ENCODE peak calls at places on chromosomes 1 and 21, in six cellular contexts. One of them, this sample, is unnamed.

GRCh38 chr1:24112381-24113169 is 640 bp upstream of the MYOM3 start:
- DNase-seq in neuronal stem cell: no peak
- DNase-seq in H1: peak
- DNase-seq in mesenchymal stem cell: peak
- DNase-seq in IMR-90: peak
- DNase-seq in trophoblast cell: peak
- DNase-seq in this sample: peak

GRCh38 chr21:20343186-20343585 is 655.0 kb upstream of the NCAM2 start:
- DNase-seq in neuronal stem cell: no peak
- DNase-seq in H1: no peak
- DNase-seq in trophoblast cell: no peak
- DNase-seq in mesenchymal stem cell: no peak
- DNase-seq in IMR-90: no peak
- DNase-seq in this sample: no peak

GRCh38 chr1:171984262-171984661 is 143.0 kb downstream of the DNM3 start:
- DNase-seq in IMR-90: no peak
- DNase-seq in neuronal stem cell: no peak
- DNase-seq in trophoblast cell: no peak
- DNase-seq in mesenchymal stem cell: no peak
- DNase-seq in H1: no peak
- DNase-seq in this sample: no peak

GRCh38 chr1:214155987-214156567 is 124.9 kb upstream of the SMYD2 start:
- DNase-seq in trophoblast cell: no peak
- DNase-seq in H1: no peak
- DNase-seq in neuronal stem cell: no peak
- DNase-seq in IMR-90: no peak
- DNase-seq in mesenchymal stem cell: no peak
- DNase-seq in this sample: no peak

GRCh38 chr1:94741510-94741909 is 78.6 kb upstream of the SLC44A3 start:
- DNase-seq in neuronal stem cell: no peak
- DNase-seq in H1: no peak
- DNase-seq in mesenchymal stem cell: no peak
- DNase-seq in IMR-90: no peak
- DNase-seq in trophoblast cell: no peak
- DNase-seq in this sample: no peak

GRCh38 chr1:119635801-119636390 is 12.2 kb downstream of the ZNF697 start:
- DNase-seq in mesenchymal stem cell: peak
- DNase-seq in trophoblast cell: peak
- DNase-seq in IMR-90: peak
- DNase-seq in H1: no peak
- DNase-seq in neuronal stem cell: no peak
- DNase-seq in this sample: no peak

GRCh38 chr1:181816608-181817007 is 244.9 kb downstream of the ZNF648 start:
- DNase-seq in trophoblast cell: no peak
- DNase-seq in mesenchymal stem cell: no peak
- DNase-seq in neuronal stem cell: no peak
- DNase-seq in H1: no peak
- DNase-seq in IMR-90: no peak
- DNase-seq in this sample: no peak

GRCh38 chr1:34985063-34985770 is at the start of gene TMEM35B:
- DNase-seq in neuronal stem cell: peak
- DNase-seq in IMR-90: peak
- DNase-seq in H1: no peak
- DNase-seq in trophoblast cell: peak
- DNase-seq in mesenchymal stem cell: peak
- DNase-seq in this sample: peak

GRCh38 chr1:12276225-12276624 is 46.4 kb downstream of the VPS13D start:
- DNase-seq in trophoblast cell: peak
- DNase-seq in mesenchymal stem cell: peak
- DNase-seq in IMR-90: peak
- DNase-seq in neuronal stem cell: peak
- DNase-seq in H1: peak
- DNase-seq in this sample: peak

GRCh38 chr1:201311356-201312011 is 28.2 kb downstream of the PKP1 start:
- DNase-seq in IMR-90: no peak
- DNase-seq in neuronal stem cell: no peak
- DNase-seq in H1: no peak
- DNase-seq in trophoblast cell: peak
- DNase-seq in mesenchymal stem cell: no peak
- DNase-seq in this sample: no peak

GRCh38 chr1:9718006-9718680 is 66.6 kb downstream of the PIK3CD start:
- DNase-seq in trophoblast cell: no peak
- DNase-seq in neuronal stem cell: no peak
- DNase-seq in IMR-90: no peak
- DNase-seq in H1: no peak
- DNase-seq in mesenchymal stem cell: no peak
- DNase-seq in this sample: no peak

GRCh38 chr1:167675440-167675839 is 45.4 kb downstream of the RCSD1 start:
- DNase-seq in IMR-90: no peak
- DNase-seq in mesenchymal stem cell: no peak
- DNase-seq in neuronal stem cell: no peak
- DNase-seq in trophoblast cell: no peak
- DNase-seq in H1: no peak
- DNase-seq in this sample: no peak

GRCh38 chr1:109239580-109240068 is 9.7 kb upstream of the CELSR2 start:
- DNase-seq in trophoblast cell: peak
- DNase-seq in H1: peak
- DNase-seq in mesenchymal stem cell: peak
- DNase-seq in neuronal stem cell: no peak
- DNase-seq in IMR-90: peak
- DNase-seq in this sample: peak

GRCh38 chr1:209674957-209675566 is at the start of gene G0S2:
- DNase-seq in IMR-90: peak
- DNase-seq in trophoblast cell: peak
- DNase-seq in neuronal stem cell: peak
- DNase-seq in H1: no peak
- DNase-seq in mesenchymal stem cell: peak
- DNase-seq in this sample: peak

GRCh38 chr1:90710579-90711536 is 6.2 kb downstream of the BARHL2 start:
- DNase-seq in trophoblast cell: no peak
- DNase-seq in H1: no peak
- DNase-seq in IMR-90: no peak
- DNase-seq in neuronal stem cell: no peak
- DNase-seq in mesenchymal stem cell: no peak
- DNase-seq in this sample: peak

GRCh38 chr1:116706123-116706522 is 38.6 kb upstream of the IGSF3 start:
- DNase-seq in IMR-90: no peak
- DNase-seq in trophoblast cell: no peak
- DNase-seq in neuronal stem cell: no peak
- DNase-seq in H1: no peak
- DNase-seq in mesenchymal stem cell: no peak
- DNase-seq in this sample: no peak

GRCh38 chr1:187390157-187390556 is 561.4 kb downstream of the PLA2G4A start:
- DNase-seq in trophoblast cell: no peak
- DNase-seq in H1: no peak
- DNase-seq in mesenchymal stem cell: no peak
- DNase-seq in IMR-90: peak
- DNase-seq in neuronal stem cell: no peak
- DNase-seq in this sample: no peak

GRCh38 chr1:66418021-66418420 is 115.9 kb upstream of the SGIP1 start:
- DNase-seq in mesenchymal stem cell: no peak
- DNase-seq in IMR-90: no peak
- DNase-seq in trophoblast cell: peak
- DNase-seq in H1: no peak
- DNase-seq in neuronal stem cell: no peak
- DNase-seq in this sample: no peak

GRCh38 chr21:43811262-43812105 is 22.1 kb downstream of the RRP1 start:
- DNase-seq in trophoblast cell: no peak
- DNase-seq in H1: no peak
- DNase-seq in IMR-90: no peak
- DNase-seq in neuronal stem cell: no peak
- DNase-seq in mesenchymal stem cell: no peak
- DNase-seq in this sample: no peak

GRCh38 chr21:43814215-43815106 is 25.1 kb downstream of the RRP1 start:
- DNase-seq in trophoblast cell: peak
- DNase-seq in IMR-90: no peak
- DNase-seq in H1: no peak
- DNase-seq in neuronal stem cell: no peak
- DNase-seq in mesenchymal stem cell: no peak
- DNase-seq in this sample: peak

GRCh38 chr21:43815107-43815742 is 25.8 kb downstream of the RRP1 start:
- DNase-seq in H1: no peak
- DNase-seq in trophoblast cell: peak
- DNase-seq in mesenchymal stem cell: no peak
- DNase-seq in neuronal stem cell: no peak
- DNase-seq in IMR-90: no peak
- DNase-seq in this sample: peak

GRCh38 chr21:43812139-43812821 is 22.9 kb downstream of the RRP1 start:
- DNase-seq in trophoblast cell: peak
- DNase-seq in IMR-90: no peak
- DNase-seq in mesenchymal stem cell: no peak
- DNase-seq in neuronal stem cell: no peak
- DNase-seq in H1: no peak
- DNase-seq in this sample: no peak

DNA sequence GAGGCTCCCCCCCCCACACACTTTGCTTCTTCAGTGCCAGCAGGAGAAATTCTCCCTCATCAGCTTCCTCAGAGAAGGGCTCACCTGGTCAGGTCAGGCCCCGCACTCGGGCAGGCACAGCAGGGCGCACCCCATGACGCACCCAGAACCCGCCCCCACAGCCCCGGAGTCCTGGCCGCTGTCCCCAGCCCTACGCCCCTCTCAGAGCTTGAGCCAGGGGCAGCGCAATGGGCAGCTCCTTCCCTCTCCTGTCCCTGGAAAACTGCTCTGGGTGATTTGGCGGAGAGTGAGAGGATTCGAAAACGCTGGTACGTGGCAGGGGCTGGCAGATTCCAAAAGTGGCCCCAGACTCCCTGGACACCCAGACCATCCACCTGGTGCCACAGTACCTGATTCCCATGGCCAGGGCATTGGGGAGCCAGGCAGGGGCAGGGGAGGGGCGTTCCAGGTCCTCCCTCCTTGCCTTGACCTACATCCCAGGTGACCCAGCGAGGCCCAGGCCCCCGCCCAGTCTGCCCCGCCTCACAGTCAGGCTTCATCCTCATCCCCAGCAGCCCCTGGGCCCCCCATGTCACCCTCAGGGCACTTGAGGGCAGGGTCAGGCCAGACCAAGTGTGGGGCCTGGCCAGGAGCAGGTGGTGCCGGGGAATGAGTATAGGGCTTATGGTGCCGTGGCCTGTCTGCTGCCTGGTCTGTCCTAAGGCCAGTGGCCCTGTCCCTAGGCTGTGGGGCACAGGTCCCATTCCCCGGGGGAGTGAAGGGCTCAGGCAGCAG is 23.8 kb downstream of the RRP1 start:
- DNase-seq in H1: no peak
- DNase-seq in trophoblast cell: peak
- DNase-seq in neuronal stem cell: no peak
- DNase-seq in mesenchymal stem cell: no peak
- DNase-seq in IMR-90: no peak
- DNase-seq in this sample: no peak
- H2AFZ ChIP-seq in H1: no peak
- H2AFZ ChIP-seq in trophoblast cell: no peak
- H2AFZ ChIP-seq in neuronal stem cell: no peak
- H2AFZ ChIP-seq in mesenchymal stem cell: no peak
- H2AFZ ChIP-seq in IMR-90: peak
- H2AFZ ChIP-seq in this sample: no peak

DNA sequence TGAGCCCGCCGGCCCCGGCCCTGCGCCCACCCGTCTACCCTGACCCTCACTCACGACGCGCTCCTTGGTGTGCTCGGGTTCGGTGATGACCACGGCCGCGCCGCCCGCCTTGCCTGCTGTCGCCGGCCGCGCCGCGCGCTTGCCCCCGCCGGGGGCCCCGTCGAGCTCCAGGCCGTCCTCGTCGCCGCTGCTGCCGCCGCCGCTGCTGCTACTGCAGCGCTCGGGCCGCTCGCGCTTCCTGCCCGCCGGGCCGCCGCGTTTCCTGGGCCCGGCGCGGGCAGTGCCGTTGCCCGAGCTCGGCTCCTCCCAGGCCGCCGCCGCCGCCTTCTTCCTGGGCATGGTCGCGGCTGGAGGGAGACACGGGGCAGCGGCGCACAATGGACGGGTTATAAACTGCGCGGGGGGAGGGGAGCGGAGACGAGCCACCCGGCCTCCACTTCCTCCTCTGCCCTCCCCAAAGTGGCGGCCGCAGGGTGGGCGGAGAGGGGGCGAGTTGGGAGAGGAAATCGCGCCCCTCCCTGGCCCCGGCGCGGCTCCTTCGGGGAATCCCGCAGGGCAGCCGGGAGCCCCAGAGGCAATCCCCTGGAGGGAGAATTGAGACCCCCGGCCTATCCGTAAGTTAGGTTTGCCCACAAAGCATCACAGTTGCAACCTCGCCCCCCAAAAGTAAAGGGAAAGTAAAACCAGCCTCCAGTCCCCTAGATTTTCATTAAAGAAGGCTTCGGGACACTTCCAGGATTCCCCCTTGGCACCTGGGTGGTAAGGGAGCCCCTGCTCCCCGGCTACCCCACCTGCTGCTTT is 1.1 kb downstream of the RCC2 start:
- DNase-seq in H1: no peak
- DNase-seq in neuronal stem cell: peak
- DNase-seq in trophoblast cell: peak
- DNase-seq in mesenchymal stem cell: peak
- DNase-seq in IMR-90: peak
- DNase-seq in this sample: peak
- H2BK120ac ChIP-seq in H1: no peak
- H2BK120ac ChIP-seq in neuronal stem cell: peak
- H2BK120ac ChIP-seq in trophoblast cell: peak
- H2BK120ac ChIP-seq in mesenchymal stem cell: peak
- H2BK120ac ChIP-seq in IMR-90: no peak
- H2BK120ac ChIP-seq in this sample: no peak

GRCh38 chr1:38121231-38121680 is 74.7 kb upstream of the POU3F1 start:
- DNase-seq in IMR-90: no peak
- DNase-seq in mesenchymal stem cell: no peak
- DNase-seq in neuronal stem cell: no peak
- DNase-seq in H1: no peak
- DNase-seq in trophoblast cell: no peak
- DNase-seq in this sample: no peak
- H2AFZ ChIP-seq in IMR-90: no peak
- H2AFZ ChIP-seq in mesenchymal stem cell: no peak
- H2AFZ ChIP-seq in neuronal stem cell: no peak
- H2AFZ ChIP-seq in H1: no peak
- H2AFZ ChIP-seq in trophoblast cell: no peak
- H2AFZ ChIP-seq in this sample: no peak

DNA sequence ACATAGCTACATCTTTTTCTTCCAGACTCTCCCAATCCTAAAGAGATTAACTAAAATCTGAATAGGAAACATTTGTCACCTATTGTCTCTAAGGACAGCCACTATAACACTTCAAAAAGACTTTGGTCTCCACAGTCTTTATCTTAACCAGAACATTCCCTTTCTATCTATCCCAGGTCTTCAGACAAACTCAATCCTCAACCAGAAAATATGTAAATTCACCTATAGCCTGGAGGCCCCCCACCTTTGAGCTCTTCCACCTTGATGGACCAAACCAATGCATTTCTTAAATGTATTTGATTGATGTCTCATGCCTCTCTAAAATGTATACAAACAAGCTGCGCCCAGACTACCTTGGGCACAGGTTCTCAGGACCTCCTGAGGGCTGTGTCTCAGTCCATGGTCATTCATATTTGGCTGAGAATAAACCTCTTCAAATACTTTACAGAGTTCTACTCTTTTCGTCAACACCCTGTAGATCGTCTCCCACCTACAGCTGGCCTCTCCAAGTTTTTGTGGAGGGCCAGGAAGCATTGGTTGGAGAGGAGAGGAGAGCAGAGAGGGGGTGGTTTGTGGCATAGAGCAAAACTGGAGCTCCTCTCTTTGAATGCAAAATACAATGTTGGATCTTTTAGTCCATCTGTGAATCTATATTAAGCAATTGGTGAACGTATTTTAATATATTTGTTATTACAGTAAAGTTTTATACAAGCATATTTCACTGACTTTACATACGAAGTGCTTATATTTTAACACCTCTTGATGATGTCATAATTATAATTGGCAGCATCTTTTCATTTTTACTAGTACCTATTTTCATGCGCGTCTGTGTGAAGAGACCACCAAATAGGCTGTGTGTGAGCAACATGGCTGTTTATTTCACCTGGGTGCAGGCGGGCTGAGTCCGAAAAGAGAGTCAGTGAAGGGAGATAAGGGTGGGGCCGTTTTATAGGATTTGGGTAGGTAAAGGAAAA is 230.7 kb upstream of the DUSP10 start:
- DNase-seq in neuronal stem cell: no peak
- DNase-seq in H1: no peak
- DNase-seq in trophoblast cell: no peak
- DNase-seq in mesenchymal stem cell: no peak
- DNase-seq in IMR-90: no peak
- DNase-seq in this sample: peak
- H2BK120ac ChIP-seq in neuronal stem cell: no peak
- H2BK120ac ChIP-seq in H1: peak
- H2BK120ac ChIP-seq in trophoblast cell: no peak
- H2BK120ac ChIP-seq in mesenchymal stem cell: no peak
- H2BK120ac ChIP-seq in IMR-90: no peak
- H2BK120ac ChIP-seq in this sample: no peak